ENCODE peak calls at places on chromosomes 2 and 18, in nine cellular contexts. V is pancreas; G is fibroblast of villous mesenchyme; D is SHP77; W is NCI-H1436; R is NCI-H2081; X is stimulated activated CD4-positive, alpha-beta T cell treated with anti-CD3 and anti-CD28 coated beads, Interleukin-12 subunit alpha, Interleukin-12 subunit beta, amount 100 ng/mL, for 48 hours; P is HS-27A; E is GM19239. J is an unnamed sample.

GRCh38 chr2:239275037-239275685 is 125.7 kb downstream of the HDAC4 start:
- DNase-seq in V (no peak), G (peak), D (peak), W (no peak), R (no peak), X (peak), P (peak), E (no peak), J (peak)

GRCh38 chr18:8375269-8375668 is 234.0 kb upstream of the RAB12 start:
- DNase-seq in V (no peak), G (no peak), D (no peak), W (no peak), R (peak), X (no peak), P (no peak), E (no peak), J (no peak)

GRCh38 chr18:9708882-9709877 is 1.1 kb downstream of the RAB31 start:
- DNase-seq in V (no peak), G (peak), D (no peak), W (no peak), R (no peak), X (no peak), P (no peak), E (peak), J (peak)

GRCh38 chr2:20104900-20105545 is 53.6 kb upstream of the LAPTM4A start:
- DNase-seq in V (no peak), G (no peak), D (no peak), W (peak), R (peak), X (no peak), P (no peak), E (no peak), J (no peak)

GRCh38 chr2:74576830-74577229 is 22.3 kb downstream of the DOK1 start:
- DNase-seq in V (no peak), G (peak), D (no peak), W (no peak), R (no peak), X (no peak), P (no peak), E (no peak), J (no peak)

GRCh38 chr18:24397131-24397693 is 412 bp downstream of the OSBPL1A start:
- DNase-seq in V (peak), G (peak), D (peak), W (peak), R (peak), X (no peak), P (peak), E (no peak), J (peak)

GRCh38 chr2:86229221-86229620 is 30.0 kb downstream of the MRPL35 start:
- DNase-seq in V (no peak), G (no peak), D (no peak), W (no peak), R (no peak), X (no peak), P (no peak), E (no peak), J (no peak)

GRCh38 chr2:214649440-214650205 is 159.9 kb downstream of the BARD1 start:
- DNase-seq in V (no peak), G (peak), D (no peak), W (no peak), R (no peak), X (no peak), P (peak), E (no peak), J (no peak)

GRCh38 chr2:240298316-240298790 is 137.1 kb upstream of the GPC1 start:
- DNase-seq in V (no peak), G (no peak), D (no peak), W (no peak), R (no peak), X (no peak), P (no peak), E (no peak), J (no peak)

GRCh38 chr18:54776282-54776977 is 51.8 kb upstream of the RAB27B start:
- DNase-seq in V (no peak), G (peak), D (no peak), W (no peak), R (no peak), X (peak), P (peak), E (no peak), J (peak)

GRCh38 chr2:43214253-43214652 is 12.2 kb downstream of the ZFP36L2 start:
- DNase-seq in V (no peak), G (no peak), D (no peak), W (no peak), R (no peak), X (no peak), P (no peak), E (no peak), J (no peak)

GRCh38 chr2:96899084-96899735 is 29.3 kb upstream of the SEMA4C start:
- DNase-seq in V (no peak), G (no peak), D (no peak), W (no peak), R (no peak), X (no peak), P (no peak), E (no peak), J (no peak)

GRCh38 chr2:223970343-223971128 is 13.3 kb downstream of the MRPL44 start:
- DNase-seq in V (peak), G (peak), D (peak), W (peak), R (peak), X (no peak), P (no peak), E (no peak), J (peak)

GRCh38 chr2:235026649-235027557 is 75.1 kb downstream of the SH3BP4 start:
- DNase-seq in V (peak), G (peak), D (peak), W (no peak), R (peak), X (no peak), P (no peak), E (no peak), J (no peak)

GRCh38 chr18:68177807-68178702 is 536.9 kb downstream of the TMX3 start:
- DNase-seq in V (peak), G (peak), D (peak), W (no peak), R (peak), X (no peak), P (peak), E (no peak), J (no peak)

GRCh38 chr2:163157891-163158511 is 319.4 kb upstream of the KCNH7 start:
- DNase-seq in V (no peak), G (peak), D (no peak), W (no peak), R (no peak), X (no peak), P (no peak), E (no peak), J (no peak)

GRCh38 chr2:215937190-215937589 is 76.2 kb downstream of the MREG start:
- DNase-seq in V (no peak), G (no peak), D (no peak), W (no peak), R (no peak), X (no peak), P (no peak), E (no peak), J (no peak)

GRCh38 chr2:41294331-41294730 is 753.5 kb upstream of the PKDCC start:
- DNase-seq in V (no peak), G (no peak), D (no peak), W (no peak), R (no peak), X (no peak), P (no peak), E (no peak), J (no peak)

GRCh38 chr2:239230318-239231052 is 170.3 kb downstream of the HDAC4 start:
- DNase-seq in V (no peak), G (no peak), D (no peak), W (no peak), R (no peak), X (no peak), P (no peak), E (no peak), J (no peak)

GRCh38 chr18:67916142-67916541 is 399.6 kb upstream of the DSEL start:
- DNase-seq in V (no peak), G (no peak), D (no peak), W (peak), R (no peak), X (no peak), P (no peak), E (no peak), J (no peak)